ENCODE peak calls at places on chromosomes 13 and 19, in four cellular contexts. U is AG08395, F is colonic mucosa, Y is AG09309. Z is an unnamed sample.

GRCh38 chr13:51590966-51591627 is 6.8 kb downstream of the WDFY2 start:
- DNase-seq in U (peak), F (no peak), Y (peak), Z (peak)

GRCh38 chr13:22700488-22700887 is 480.3 kb upstream of the SGCG start:
- DNase-seq in U (no peak), F (no peak), Y (no peak), Z (no peak)

GRCh38 chr19:40347476-40348124 is 597 bp downstream of the C19orf47 start:
- DNase-seq in U (no peak), F (no peak), Y (no peak), Z (no peak)

GRCh38 chr13:40193290-40194203 is 472.9 kb downstream of the FOXO1 start:
- DNase-seq in U (peak), F (no peak), Y (no peak), Z (no peak)

GRCh38 chr13:38582133-38582532 is 104.7 kb upstream of the FREM2 start:
- DNase-seq in U (peak), F (peak), Y (no peak), Z (peak)

GRCh38 chr13:36533806-36534205 is 101.5 kb downstream of the CCNA1 start:
- DNase-seq in U (no peak), F (no peak), Y (no peak), Z (no peak)

GRCh38 chr19:19820774-19821315 is 705 bp downstream of the ZNF506 start:
- DNase-seq in U (no peak), F (no peak), Y (no peak), Z (peak)

GRCh38 chr13:27186295-27186694 is 14.7 kb upstream of the USP12 start:
- DNase-seq in U (no peak), F (no peak), Y (no peak), Z (no peak)

GRCh38 chr13:96816261-96816660 is 178.0 kb downstream of the OXGR1 start:
- DNase-seq in U (no peak), F (no peak), Y (no peak), Z (no peak)

GRCh38 chr19:33339016-33339749 is 34.3 kb upstream of the CEBPG start:
- DNase-seq in U (no peak), F (no peak), Y (no peak), Z (no peak)

GRCh38 chr13:66210677-66211076 is 1019.5 kb downstream of the PCDH9 start:
- DNase-seq in U (peak), F (no peak), Y (peak), Z (no peak)

GRCh38 chr19:1622541-1622940 is 17.3 kb upstream of the UQCR11 start:
- DNase-seq in U (no peak), F (no peak), Y (no peak), Z (no peak)

GRCh38 chr13:85013006-85013405 is 786.2 kb downstream of the SLITRK6 start:
- DNase-seq in U (no peak), F (no peak), Y (no peak), Z (no peak)

GRCh38 chr13:51914137-51914493 is 52.3 kb downstream of the CCDC70 start:
- DNase-seq in U (no peak), F (no peak), Y (no peak), Z (no peak)

GRCh38 chr19:45368127-45368526 is 2.2 kb downstream of the ERCC2 start:
- DNase-seq in U (no peak), F (no peak), Y (no peak), Z (no peak)